ENCODE peak calls at places on chromosomes 13 and 19, in eight cellular contexts. One of them, this sample, is unnamed. For H3K27me3, the result is how much of the 10 kb centered on the place peaks cover.

GRCh38 chr13:107806726-107807125 is 408.6 kb downstream of the LIG4 start:
- DNase-seq in CD8-positive, alpha-beta T cell: no peak
- DNase-seq in fibroblast of lung: no peak
- DNase-seq in stomach: no peak
- DNase-seq in HCT116: no peak
- DNase-seq in AG04450: no peak
- DNase-seq in right cardiac atrium: no peak
- DNase-seq in keratinocyte: no peak
- DNase-seq in this sample: no peak

GRCh38 chr19:3120611-3121231 is 15.1 kb upstream of the GNA15 start:
- DNase-seq in CD8-positive, alpha-beta T cell: peak
- DNase-seq in fibroblast of lung: no peak
- DNase-seq in stomach: no peak
- DNase-seq in HCT116: no peak
- DNase-seq in AG04450: no peak
- DNase-seq in right cardiac atrium: peak
- DNase-seq in keratinocyte: no peak
- DNase-seq in this sample: no peak

GRCh38 chr19:48190288-48191284 is 20.1 kb downstream of the ZSWIM9 start:
- DNase-seq in CD8-positive, alpha-beta T cell: peak
- DNase-seq in fibroblast of lung: peak
- DNase-seq in stomach: peak
- DNase-seq in HCT116: peak
- DNase-seq in AG04450: peak
- DNase-seq in right cardiac atrium: no peak
- DNase-seq in keratinocyte: peak
- DNase-seq in this sample: peak

GRCh38 chr19:39424934-39425333 is 10.8 kb downstream of the RPS16 start:
- DNase-seq in CD8-positive, alpha-beta T cell: no peak
- DNase-seq in fibroblast of lung: no peak
- DNase-seq in stomach: no peak
- DNase-seq in HCT116: no peak
- DNase-seq in AG04450: no peak
- DNase-seq in right cardiac atrium: no peak
- DNase-seq in keratinocyte: no peak
- DNase-seq in this sample: no peak

GRCh38 chr19:45847661-45848060 is 15.3 kb downstream of the SYMPK start:
- DNase-seq in CD8-positive, alpha-beta T cell: no peak
- DNase-seq in fibroblast of lung: no peak
- DNase-seq in stomach: no peak
- DNase-seq in HCT116: no peak
- DNase-seq in AG04450: no peak
- DNase-seq in right cardiac atrium: no peak
- DNase-seq in keratinocyte: no peak
- DNase-seq in this sample: no peak

GRCh38 chr19:12933287-12934072 is at the start of gene FARSA:
- DNase-seq in CD8-positive, alpha-beta T cell: peak
- DNase-seq in fibroblast of lung: peak
- DNase-seq in stomach: peak
- DNase-seq in HCT116: peak
- DNase-seq in AG04450: peak
- DNase-seq in right cardiac atrium: peak
- DNase-seq in keratinocyte: no peak
- DNase-seq in this sample: peak

GRCh38 chr19:15436826-15437110 is 13.0 kb downstream of the WIZ start:
- DNase-seq in CD8-positive, alpha-beta T cell: no peak
- DNase-seq in fibroblast of lung: no peak
- DNase-seq in stomach: no peak
- DNase-seq in HCT116: no peak
- DNase-seq in AG04450: no peak
- DNase-seq in right cardiac atrium: no peak
- DNase-seq in keratinocyte: no peak
- DNase-seq in this sample: no peak

GRCh38 chr13:26378116-26378515 is 124.2 kb downstream of the CDK8 start:
- DNase-seq in CD8-positive, alpha-beta T cell: no peak
- DNase-seq in fibroblast of lung: no peak
- DNase-seq in stomach: no peak
- DNase-seq in HCT116: no peak
- DNase-seq in AG04450: no peak
- DNase-seq in right cardiac atrium: no peak
- DNase-seq in keratinocyte: no peak
- DNase-seq in this sample: no peak

GRCh38 chr13:44068737-44069136 is 189.0 kb downstream of the LACC1 start:
- DNase-seq in CD8-positive, alpha-beta T cell: no peak
- DNase-seq in fibroblast of lung: peak
- DNase-seq in stomach: no peak
- DNase-seq in HCT116: peak
- DNase-seq in AG04450: peak
- DNase-seq in right cardiac atrium: no peak
- DNase-seq in keratinocyte: no peak
- DNase-seq in this sample: no peak

GRCh38 chr13:104750377-104750776 is 1684.2 kb upstream of the SLC10A2 start:
- DNase-seq in CD8-positive, alpha-beta T cell: no peak
- DNase-seq in fibroblast of lung: peak
- DNase-seq in stomach: no peak
- DNase-seq in HCT116: no peak
- DNase-seq in AG04450: no peak
- DNase-seq in right cardiac atrium: no peak
- DNase-seq in keratinocyte: no peak
- DNase-seq in this sample: no peak

GRCh38 chr13:34156841-34157365 is 339.0 kb downstream of the RFC3 start:
- DNase-seq in CD8-positive, alpha-beta T cell: no peak
- DNase-seq in fibroblast of lung: peak
- DNase-seq in stomach: peak
- DNase-seq in HCT116: peak
- DNase-seq in AG04450: peak
- DNase-seq in right cardiac atrium: peak
- DNase-seq in keratinocyte: peak
- DNase-seq in this sample: peak

GRCh38 chr19:48965806-48966540 is 864 bp downstream of the FTL start:
- DNase-seq in CD8-positive, alpha-beta T cell: peak
- DNase-seq in fibroblast of lung: peak
- DNase-seq in stomach: peak
- DNase-seq in HCT116: peak
- DNase-seq in AG04450: no peak
- DNase-seq in right cardiac atrium: peak
- DNase-seq in keratinocyte: no peak
- DNase-seq in this sample: peak

GRCh38 chr13:44739539-44739938 is 163.4 kb upstream of the TSC22D1 start:
- DNase-seq in CD8-positive, alpha-beta T cell: no peak
- DNase-seq in fibroblast of lung: no peak
- DNase-seq in stomach: no peak
- DNase-seq in HCT116: no peak
- DNase-seq in AG04450: no peak
- DNase-seq in right cardiac atrium: no peak
- DNase-seq in keratinocyte: no peak
- DNase-seq in this sample: no peak

GRCh38 chr13:98324105-98324504 is 147.0 kb upstream of the RNF113B start:
- DNase-seq in CD8-positive, alpha-beta T cell: no peak
- DNase-seq in fibroblast of lung: peak
- DNase-seq in stomach: no peak
- DNase-seq in HCT116: no peak
- DNase-seq in AG04450: no peak
- DNase-seq in right cardiac atrium: no peak
- DNase-seq in keratinocyte: no peak
- DNase-seq in this sample: no peak

GRCh38 chr19:10776900-10777650 is 58.9 kb downstream of the TMED1 start:
- DNase-seq in CD8-positive, alpha-beta T cell: no peak
- DNase-seq in fibroblast of lung: no peak
- DNase-seq in stomach: no peak
- DNase-seq in HCT116: no peak
- DNase-seq in AG04450: no peak
- DNase-seq in right cardiac atrium: no peak
- DNase-seq in keratinocyte: no peak
- DNase-seq in this sample: no peak

GRCh38 chr19:677201-677600 is 1.0 kb downstream of the FSTL3 start:
- DNase-seq in CD8-positive, alpha-beta T cell: peak
- DNase-seq in fibroblast of lung: peak
- DNase-seq in stomach: peak
- DNase-seq in HCT116: no peak
- DNase-seq in AG04450: peak
- DNase-seq in right cardiac atrium: peak
- DNase-seq in keratinocyte: no peak
- DNase-seq in this sample: no peak

GRCh38 chr13:93505104-93505952 is 278.7 kb downstream of the GPC6 start:
- DNase-seq in CD8-positive, alpha-beta T cell: no peak
- DNase-seq in fibroblast of lung: peak
- DNase-seq in stomach: no peak
- DNase-seq in HCT116: no peak
- DNase-seq in AG04450: no peak
- DNase-seq in right cardiac atrium: no peak
- DNase-seq in keratinocyte: no peak
- DNase-seq in this sample: no peak

GRCh38 chr19:58563823-58564222 is 5.4 kb upstream of the UBE2M start:
- DNase-seq in CD8-positive, alpha-beta T cell: no peak
- DNase-seq in fibroblast of lung: no peak
- DNase-seq in stomach: no peak
- DNase-seq in HCT116: no peak
- DNase-seq in AG04450: no peak
- DNase-seq in right cardiac atrium: no peak
- DNase-seq in keratinocyte: no peak
- DNase-seq in this sample: no peak

GRCh38 chr13:111210488-111210887 is 95.4 kb downstream of the ARHGEF7 start:
- DNase-seq in CD8-positive, alpha-beta T cell: no peak
- DNase-seq in fibroblast of lung: peak
- DNase-seq in stomach: no peak
- DNase-seq in HCT116: no peak
- DNase-seq in AG04450: peak
- DNase-seq in right cardiac atrium: peak
- DNase-seq in keratinocyte: no peak
- DNase-seq in this sample: no peak

GRCh38 chr19:49488046-49488862 is 846 bp downstream of the RPL13A start:
- DNase-seq in CD8-positive, alpha-beta T cell: no peak
- DNase-seq in fibroblast of lung: no peak
- DNase-seq in stomach: no peak
- DNase-seq in HCT116: no peak
- DNase-seq in AG04450: no peak
- DNase-seq in right cardiac atrium: no peak
- DNase-seq in keratinocyte: no peak
- DNase-seq in this sample: no peak

GRCh38 chr13:29702912-29703351 is 107.4 kb upstream of the SLC7A1 start:
- DNase-seq in CD8-positive, alpha-beta T cell: no peak
- DNase-seq in fibroblast of lung: peak
- DNase-seq in stomach: no peak
- DNase-seq in HCT116: no peak
- DNase-seq in AG04450: peak
- DNase-seq in right cardiac atrium: peak
- DNase-seq in keratinocyte: peak
- DNase-seq in this sample: peak
- H3K27me3 ChIP-seq in CD8-positive, alpha-beta T cell: under half
- H3K27me3 ChIP-seq in fibroblast of lung: under half
- H3K27me3 ChIP-seq in stomach: under half
- H3K27me3 ChIP-seq in HCT116: under half
- H3K27me3 ChIP-seq in AG04450: under half
- H3K27me3 ChIP-seq in right cardiac atrium: under half
- H3K27me3 ChIP-seq in keratinocyte: under half
- H3K27me3 ChIP-seq in this sample: under half

GRCh38 chr13:52882803-52883202 is 34.4 kb upstream of the PCDH8 start:
- DNase-seq in CD8-positive, alpha-beta T cell: no peak
- DNase-seq in fibroblast of lung: no peak
- DNase-seq in stomach: no peak
- DNase-seq in HCT116: no peak
- DNase-seq in AG04450: no peak
- DNase-seq in right cardiac atrium: no peak
- DNase-seq in keratinocyte: no peak
- DNase-seq in this sample: no peak
- H3K27me3 ChIP-seq in CD8-positive, alpha-beta T cell: under half
- H3K27me3 ChIP-seq in fibroblast of lung: under half
- H3K27me3 ChIP-seq in stomach: under half
- H3K27me3 ChIP-seq in HCT116: under half
- H3K27me3 ChIP-seq in AG04450: under half
- H3K27me3 ChIP-seq in right cardiac atrium: under half
- H3K27me3 ChIP-seq in keratinocyte: under half
- H3K27me3 ChIP-seq in this sample: under half

DNA sequence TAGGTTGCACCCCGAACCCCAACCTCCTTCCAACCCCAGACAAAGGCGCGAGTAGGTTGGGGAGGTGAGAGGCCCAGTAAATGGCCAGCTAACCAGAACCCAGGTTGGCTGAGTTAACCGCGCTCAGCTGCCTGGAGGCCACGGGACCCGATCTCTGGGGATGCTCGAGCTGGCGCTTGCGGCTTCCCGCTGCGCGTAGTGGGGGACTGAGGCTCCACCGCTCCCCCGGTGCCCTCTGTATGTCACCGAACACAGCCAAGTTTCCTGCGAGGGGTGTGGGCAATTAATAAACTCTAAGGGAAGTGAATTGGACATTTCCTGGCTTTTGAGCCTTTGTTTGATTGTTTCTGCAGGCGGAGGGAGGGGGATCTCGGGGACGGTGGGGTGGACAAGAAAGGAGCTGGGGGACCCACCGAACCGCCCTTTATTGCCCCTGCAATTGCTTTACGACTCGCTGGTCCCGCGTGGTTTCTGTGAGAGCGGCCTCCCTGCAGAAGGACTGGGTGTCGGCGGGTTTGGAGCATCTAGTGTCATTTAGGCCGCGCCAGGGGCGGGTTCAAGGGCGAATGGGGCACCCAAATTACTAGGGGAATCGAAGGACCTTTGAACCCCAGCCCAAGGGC is 3.5 kb upstream of the ZIC5 start:
- DNase-seq in CD8-positive, alpha-beta T cell: no peak
- DNase-seq in fibroblast of lung: no peak
- DNase-seq in stomach: peak
- DNase-seq in HCT116: no peak
- DNase-seq in AG04450: no peak
- DNase-seq in right cardiac atrium: no peak
- DNase-seq in keratinocyte: no peak
- DNase-seq in this sample: no peak
- H3K27me3 ChIP-seq in CD8-positive, alpha-beta T cell: half or more
- H3K27me3 ChIP-seq in fibroblast of lung: half or more
- H3K27me3 ChIP-seq in stomach: half or more
- H3K27me3 ChIP-seq in HCT116: under half
- H3K27me3 ChIP-seq in AG04450: half or more
- H3K27me3 ChIP-seq in right cardiac atrium: under half
- H3K27me3 ChIP-seq in keratinocyte: half or more
- H3K27me3 ChIP-seq in this sample: half or more

DNA sequence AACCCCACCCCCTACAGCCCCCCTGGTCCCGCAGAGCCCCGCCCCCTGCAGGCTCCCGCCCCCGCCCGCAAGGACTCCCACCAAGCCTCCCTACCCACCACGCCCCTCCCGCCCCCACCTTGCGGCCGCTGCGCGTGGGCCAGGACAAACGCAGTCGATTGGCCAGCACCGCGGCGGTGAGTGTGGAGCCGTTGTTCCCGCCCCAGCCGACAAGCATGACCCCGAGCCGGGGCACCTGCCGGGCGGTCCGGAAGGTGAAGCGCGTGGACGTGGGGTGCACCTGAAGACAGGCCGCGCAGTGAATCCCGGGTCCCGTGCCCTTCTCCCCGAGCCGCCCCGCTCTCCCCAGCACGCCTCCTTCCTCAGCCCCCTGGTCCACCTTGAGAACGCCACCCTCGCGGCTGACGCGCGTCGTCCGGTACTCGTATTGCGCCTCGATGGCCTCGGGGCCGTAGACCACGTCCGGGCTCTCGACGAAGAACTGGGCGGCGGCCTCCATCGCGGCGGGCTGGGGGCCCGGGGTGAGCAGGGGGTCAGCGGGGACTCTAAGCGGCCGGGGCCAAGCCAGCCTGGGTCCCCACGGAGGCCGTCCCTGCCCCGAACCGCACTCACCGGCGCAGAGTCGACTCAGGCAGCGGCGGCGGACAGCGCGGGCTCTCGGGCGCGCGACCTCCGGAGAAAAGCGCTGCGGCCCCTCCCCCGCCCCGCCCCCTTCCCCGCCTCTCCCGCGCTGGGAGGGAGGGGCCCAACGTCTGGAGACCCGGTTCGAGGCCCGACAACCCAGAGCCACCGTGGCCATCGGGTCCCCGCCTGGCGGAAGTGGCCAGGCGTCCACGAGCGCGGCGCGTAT is at the start of gene ISYNA1:
- DNase-seq in CD8-positive, alpha-beta T cell: peak
- DNase-seq in fibroblast of lung: peak
- DNase-seq in stomach: peak
- DNase-seq in HCT116: no peak
- DNase-seq in AG04450: no peak
- DNase-seq in right cardiac atrium: no peak
- DNase-seq in keratinocyte: no peak
- DNase-seq in this sample: peak
- H3K27me3 ChIP-seq in CD8-positive, alpha-beta T cell: under half
- H3K27me3 ChIP-seq in fibroblast of lung: under half
- H3K27me3 ChIP-seq in stomach: under half
- H3K27me3 ChIP-seq in HCT116: under half
- H3K27me3 ChIP-seq in AG04450: under half
- H3K27me3 ChIP-seq in right cardiac atrium: under half
- H3K27me3 ChIP-seq in keratinocyte: under half
- H3K27me3 ChIP-seq in this sample: under half

This sample was measured in BE2C.